ENCODE peak calls at places on chromosomes 5 and 9, in six cellular contexts. W is H1, X is SK-N-SH, C is HepG2, K is GM12878, E is K562. O is an unnamed sample.

GRCh38 chr5:107867266-107867665 is 196.5 kb upstream of the EFNA5 start:
- DNase-seq in W (no peak), C (no peak), X (no peak), K (no peak), E (no peak), O (no peak)

GRCh38 chr5:169174923-169175322 is 126.0 kb downstream of the SLIT3 start:
- DNase-seq in W (no peak), C (no peak), E (no peak), K (no peak), X (no peak), O (no peak)

GRCh38 chr5:28450997-28451396 is 1412.6 kb upstream of the CDH9 start:
- DNase-seq in C (no peak), K (no peak), E (no peak), W (no peak), X (no peak), O (no peak)

GRCh38 chr9:86098793-86099694 is at the start of gene GOLM1:
- DNase-seq in X (peak), K (no peak), E (peak), W (peak), C (no peak), O (no peak)

GRCh38 chr9:682633-683508 is 158.6 kb upstream of the DMRT1 start:
- DNase-seq in X (no peak), E (no peak), C (peak), W (no peak), K (no peak), O (no peak)

GRCh38 chr5:172703952-172704351 is 62.9 kb downstream of the NEURL1B start:
- DNase-seq in K (no peak), X (no peak), E (no peak), C (no peak), W (no peak), O (no peak)

GRCh38 chr9:13427587-13427986 is 148.1 kb upstream of the MPDZ start:
- DNase-seq in E (peak), W (no peak), C (peak), K (no peak), X (peak), O (no peak)

GRCh38 chr5:135576075-135576599 is 2.7 kb downstream of the CXCL14 start:
- DNase-seq in X (no peak), W (no peak), K (no peak), C (no peak), E (no peak), O (no peak)

GRCh38 chr9:38067611-38067891 is 1.5 kb downstream of the SHB start:
- DNase-seq in K (no peak), E (no peak), X (peak), C (no peak), W (peak), O (no peak)

GRCh38 chr5:15796557-15796956 is 296.6 kb downstream of the FBXL7 start:
- DNase-seq in E (no peak), X (no peak), W (no peak), C (no peak), K (no peak), O (no peak)

GRCh38 chr9:75914002-75914401 is 23.5 kb downstream of the PCSK5 start:
- DNase-seq in X (no peak), C (no peak), E (no peak), W (no peak), K (no peak), O (no peak)

GRCh38 chr5:174769005-174769404 is 44.6 kb downstream of the MSX2 start:
- DNase-seq in C (no peak), X (no peak), K (no peak), W (no peak), E (no peak), O (no peak)

GRCh38 chr5:17123010-17123409 is 94.4 kb upstream of the BASP1 start:
- DNase-seq in E (no peak), C (no peak), X (no peak), K (no peak), W (no peak), O (no peak)

GRCh38 chr9:7665874-7666273 is 133.7 kb downstream of the DMAC1 start:
- DNase-seq in X (no peak), W (no peak), C (no peak), E (no peak), K (no peak), O (no peak)

DNA sequence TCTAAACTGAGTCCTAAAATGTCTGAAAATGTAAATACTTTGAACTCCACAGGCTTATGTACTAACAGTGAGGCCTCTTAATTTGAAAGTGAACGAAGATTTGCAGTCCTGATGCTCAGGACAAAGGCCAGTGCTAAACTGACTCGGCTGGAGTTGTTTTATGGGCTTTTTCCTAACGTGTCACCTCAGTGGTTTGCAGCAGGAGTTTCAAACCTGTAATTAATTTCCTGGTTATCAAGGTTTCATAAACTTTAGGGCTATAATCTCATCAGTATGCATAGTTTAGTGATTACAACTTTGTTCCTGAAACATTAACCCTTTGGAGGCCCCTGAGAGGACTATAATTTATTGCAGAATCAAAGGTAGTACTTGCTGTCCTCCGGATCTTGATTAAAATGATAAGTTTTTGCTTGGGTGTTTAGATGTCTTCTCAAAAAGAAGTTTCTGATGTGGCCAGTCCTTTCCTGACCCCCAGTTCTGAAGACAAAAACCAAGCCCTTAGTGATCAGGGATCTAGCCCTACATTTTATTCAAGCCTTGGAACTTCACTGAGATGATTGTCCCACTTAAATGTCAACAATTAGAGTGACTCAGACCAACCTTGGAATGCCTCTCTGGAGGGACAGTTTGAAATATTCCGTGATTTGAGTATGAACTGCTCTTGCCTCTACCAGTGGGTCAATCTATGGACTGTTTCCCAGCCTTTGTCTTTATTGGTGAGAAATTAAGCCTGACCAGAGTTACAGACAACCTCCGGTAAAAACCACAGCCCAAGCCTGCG is 11.1 kb upstream of the S100Z start:
- DNase-seq in K (no peak), W (no peak), X (no peak), E (no peak), C (peak), O (peak)
- TF ChIP-seq YY1 in K (no peak), W (no peak), X (no peak), E (no peak), C (no peak), O (no peak)

GRCh38 chr5:177446184-177447065 is at the start of gene PRR7:
- DNase-seq in K (no peak), W (peak), E (peak), X (peak), C (no peak), O (no peak)

GRCh38 chr5:177442066-177442836 is 4.4 kb upstream of the PRR7 start:
- DNase-seq in K (no peak), C (no peak), W (no peak), E (no peak), X (no peak), O (no peak)

GRCh38 chr5:177443144-177443983 is 3.2 kb upstream of the PRR7 start:
- DNase-seq in E (no peak), W (no peak), X (no peak), C (no peak), K (no peak), O (no peak)

GRCh38 chr5:177445052-177446016 is 1.3 kb upstream of the PRR7 start:
- DNase-seq in E (no peak), W (no peak), C (no peak), X (no peak), K (no peak), O (no peak)

GRCh38 chr5:177444106-177445051 is 2.2 kb upstream of the PRR7 start:
- DNase-seq in K (no peak), X (no peak), W (no peak), E (peak), C (no peak), O (no peak)
- TF ChIP-seq POLR2AphosphoS5 in K (peak), X (no peak), W (peak), E (peak), C (no peak), O (peak)

GRCh38 chr5:79357401-79357800 is 121.5 kb downstream of the JMY start:
- DNase-seq in X (no peak), E (no peak), K (no peak), W (no peak), C (no peak), O (no peak)
- TF ChIP-seq YY1 in X (no peak), E (no peak), K (no peak), W (no peak), C (no peak), O (no peak)

GRCh38 chr5:128782446-128782845 is 182.8 kb upstream of the SLC27A6 start:
- DNase-seq in W (no peak), C (no peak), X (no peak), K (no peak), E (no peak), O (peak)
- TF ChIP-seq POLR2AphosphoS5 in W (no peak), C (no peak), X (no peak), K (no peak), E (no peak), O (no peak)

GRCh38 chr5:175853573-175854230 is 17.7 kb upstream of the CPLX2 start:
- DNase-seq in X (no peak), W (no peak), E (no peak), C (peak), K (no peak), O (no peak)

GRCh38 chr5:175856408-175856807 is 15.0 kb upstream of the CPLX2 start:
- DNase-seq in W (no peak), K (no peak), X (no peak), E (no peak), C (no peak), O (no peak)

GRCh38 chr5:175854231-175855040 is 16.9 kb upstream of the CPLX2 start:
- DNase-seq in W (no peak), C (peak), X (peak), K (no peak), E (no peak), O (no peak)

GRCh38 chr5:175857986-175858385 is 13.4 kb upstream of the CPLX2 start:
- DNase-seq in W (no peak), C (no peak), K (no peak), E (no peak), X (no peak), O (no peak)

GRCh38 chr5:175855041-175855720 is 16.2 kb upstream of the CPLX2 start:
- DNase-seq in W (no peak), E (no peak), C (no peak), X (no peak), K (no peak), O (no peak)
- TF ChIP-seq YY1 in W (no peak), E (no peak), C (no peak), X (no peak), K (no peak), O (no peak)

O was measured in HCT116.